ENCODE peak calls at places on chromosomes 3 and 15, in seven cellular contexts. R, D, I, J, V, W and H are unnamed samples.

GRCh38 chr3:127034990-127035652 is 52.2 kb downstream of the PLXNA1 start:
- DNase-seq in V (no peak), I (no peak), W (no peak), R (no peak), J (no peak), D (no peak), H (no peak)

GRCh38 chr3:74527566-74527965 is 86.9 kb downstream of the CNTN3 start:
- DNase-seq in J (no peak), V (no peak), W (no peak), R (no peak), D (no peak), I (no peak), H (no peak)

GRCh38 chr15:85419200-85419599 is 38.8 kb downstream of the AKAP13 start:
- DNase-seq in D (no peak), R (no peak), I (no peak), J (no peak), V (no peak), W (no peak), H (no peak)

GRCh38 chr15:52040167-52040900 is 21.3 kb downstream of the MAPK6 start:
- DNase-seq in D (no peak), I (peak), V (no peak), J (no peak), R (no peak), W (no peak), H (no peak)

GRCh38 chr15:78714890-78715289 is 73.9 kb upstream of the CHRNB4 start:
- DNase-seq in W (no peak), R (peak), D (no peak), I (no peak), V (no peak), J (no peak), H (peak)

GRCh38 chr3:14403636-14404395 is 1.4 kb downstream of the SLC6A6 start:
- DNase-seq in D (no peak), R (peak), I (peak), V (no peak), J (no peak), W (peak), H (peak)

GRCh38 chr3:124442463-124442862 is 287.8 kb upstream of the UMPS start:
- DNase-seq in I (no peak), R (no peak), J (no peak), W (no peak), D (no peak), V (no peak), H (no peak)

GRCh38 chr3:17877299-17877698 is 134.9 kb upstream of the TBC1D5 start:
- DNase-seq in R (no peak), D (no peak), W (no peak), V (no peak), J (no peak), I (no peak), H (no peak)

GRCh38 chr15:83170474-83171165 is 37.0 kb downstream of the HDGFL3 start:
- DNase-seq in D (no peak), V (no peak), W (no peak), J (no peak), R (no peak), I (no peak), H (no peak)

GRCh38 chr3:9233101-9233500 is 16.3 kb downstream of the SRGAP3 start:
- DNase-seq in D (no peak), J (no peak), I (no peak), R (no peak), V (no peak), W (no peak), H (no peak)

GRCh38 chr15:75776075-75776443 is 63.4 kb upstream of the CSPG4 start:
- DNase-seq in R (peak), J (no peak), V (no peak), I (peak), D (peak), W (no peak), H (no peak)

GRCh38 chr3:48125026-48125704 is 63.1 kb downstream of the CDC25A start:
- DNase-seq in V (no peak), I (no peak), W (no peak), J (no peak), R (no peak), D (no peak), H (no peak)

GRCh38 chr3:114221165-114221880 is 16.1 kb downstream of the ZNF80 start:
- DNase-seq in I (no peak), V (no peak), J (no peak), R (no peak), W (no peak), D (no peak), H (no peak)

GRCh38 chr3:52062499-52062898 is 6.1 kb upstream of the DUSP7 start:
- DNase-seq in W (no peak), D (peak), J (peak), V (no peak), R (no peak), I (no peak), H (no peak)

GRCh38 chr15:70269991-70270751 is 172.5 kb upstream of the TLE3 start:
- DNase-seq in R (no peak), D (no peak), W (no peak), V (no peak), I (no peak), J (no peak), H (no peak)

GRCh38 chr15:60155661-60156060 is 151.6 kb downstream of the FOXB1 start:
- DNase-seq in V (no peak), R (no peak), W (no peak), I (no peak), J (no peak), D (no peak), H (no peak)

GRCh38 chr15:77543159-77543882 is 89.4 kb downstream of the LINGO1 start:
- DNase-seq in I (peak), W (peak), D (peak), R (peak), V (peak), J (peak), H (peak)

GRCh38 chr3:43729707-43730399 is 39.1 kb downstream of the ABHD5 start:
- DNase-seq in W (no peak), I (no peak), D (no peak), R (no peak), V (no peak), J (no peak), H (no peak)

GRCh38 chr3:14938964-14939363 is 8.4 kb upstream of the NR2C2 start:
- DNase-seq in J (no peak), R (no peak), V (no peak), W (no peak), D (no peak), I (no peak), H (no peak)

GRCh38 chr15:57054351-57054750 is 135.9 kb downstream of the TCF12 start:
- DNase-seq in I (no peak), J (no peak), D (no peak), R (no peak), W (no peak), V (no peak), H (no peak)

GRCh38 chr15:42085236-42085605 is 9.1 kb downstream of the PLA2G4D start:
- DNase-seq in I (no peak), J (no peak), D (no peak), W (no peak), R (no peak), V (no peak), H (no peak)

GRCh38 chr3:186209810-186210752 is 101.2 kb upstream of the ETV5 start:
- DNase-seq in D (no peak), W (peak), V (peak), J (no peak), R (peak), I (peak), H (no peak)

GRCh38 chr3:127532561-127533203 is 57.9 kb downstream of the TPRA1 start:
- DNase-seq in R (peak), V (no peak), W (no peak), D (no peak), I (no peak), J (no peak), H (no peak)

GRCh38 chr15:97126556-97127233 is 796.2 kb downstream of the NR2F2 start:
- DNase-seq in R (no peak), D (no peak), W (no peak), V (no peak), I (no peak), J (no peak), H (no peak)

GRCh38 chr3:126912027-126912422 is 70.9 kb upstream of the PLXNA1 start:
- DNase-seq in D (no peak), W (no peak), V (no peak), I (no peak), J (no peak), R (no peak), H (no peak)

GRCh38 chr3:38227989-38228388 is 37.6 kb upstream of the SLC22A13 start:
- DNase-seq in J (no peak), V (no peak), I (no peak), D (no peak), R (no peak), W (no peak), H (no peak)

GRCh38 chr3:71517206-71517855 is 66.2 kb downstream of the FOXP1 start:
- DNase-seq in D (no peak), J (no peak), V (no peak), I (no peak), R (no peak), W (no peak), H (no peak)

GRCh38 chr3:154085799-154086198 is 35.4 kb upstream of the ARHGEF26 start:
- DNase-seq in I (no peak), D (no peak), W (no peak), R (no peak), V (no peak), J (no peak), H (no peak)

GRCh38 chr3:87997966-87998365 is 60.8 kb downstream of the CGGBP1 start:
- DNase-seq in W (no peak), J (no peak), R (no peak), I (no peak), V (no peak), D (no peak), H (no peak)

GRCh38 chr3:102673271-102674115 is 238.7 kb downstream of the ZPLD1 start:
- DNase-seq in R (peak), V (peak), D (peak), J (peak), I (peak), W (peak), H (peak)

GRCh38 chr15:31005660-31006059 is 14.2 kb upstream of the MTMR10 start:
- DNase-seq in W (no peak), J (peak), D (no peak), I (no peak), V (no peak), R (no peak), H (no peak)
- TF ChIP-seq JUND in W (no peak), J (no peak), D (no peak), I (no peak), V (no peak), R (no peak), H (no peak)

GRCh38 chr15:73286356-73286755 is 82.4 kb downstream of the HCN4 start:
- DNase-seq in J (no peak), R (no peak), D (no peak), I (no peak), V (no peak), W (no peak), H (no peak)

GRCh38 chr15:73282567-73283200 is 86.1 kb downstream of the HCN4 start:
- DNase-seq in V (no peak), D (no peak), I (no peak), W (no peak), R (no peak), J (no peak), H (no peak)

GRCh38 chr15:73284073-73284472 is 84.7 kb downstream of the HCN4 start:
- DNase-seq in J (no peak), R (no peak), V (no peak), W (peak), I (no peak), D (no peak), H (peak)

GRCh38 chr15:73287019-73287418 is 81.7 kb downstream of the HCN4 start:
- DNase-seq in W (no peak), I (no peak), D (no peak), R (no peak), J (no peak), V (no peak), H (no peak)

DNA sequence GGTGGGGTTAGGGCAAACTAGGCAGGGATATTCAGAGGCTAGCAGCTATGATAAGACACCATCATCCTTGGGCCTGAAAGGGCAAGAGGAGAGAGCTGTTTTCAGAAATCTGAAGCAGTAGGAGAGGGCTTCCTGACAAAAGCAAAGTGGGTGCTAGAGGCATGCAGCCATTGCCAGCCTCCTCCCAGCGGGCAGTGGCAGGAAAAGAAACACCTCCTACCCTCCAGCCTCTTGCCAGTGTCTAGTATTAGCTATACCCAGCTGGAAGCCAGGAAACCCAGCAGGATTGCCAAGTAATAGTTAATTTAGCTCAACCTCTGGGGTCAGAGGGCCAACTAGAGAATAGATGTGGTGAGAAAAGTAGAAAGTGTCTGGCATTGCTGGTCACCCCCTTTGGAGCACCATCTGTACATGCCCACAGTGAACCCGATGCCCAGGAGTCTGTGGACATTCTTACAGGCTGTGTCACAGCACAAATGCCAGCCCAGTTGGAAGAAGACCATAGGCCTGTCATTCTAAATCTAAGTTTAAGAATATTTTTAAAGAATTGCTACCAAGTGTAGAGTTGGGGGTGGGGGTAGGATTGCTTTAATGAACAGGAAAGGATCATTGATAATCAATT is 85.3 kb downstream of the HCN4 start:
- DNase-seq in D (no peak), J (no peak), V (no peak), W (no peak), I (no peak), R (no peak), H (no peak)
- TF ChIP-seq JUND in D (no peak), J (no peak), V (no peak), W (peak), I (no peak), R (no peak), H (no peak)

GRCh38 chr3:133167340-133168024 is 129.3 kb downstream of the TMEM108 start:
- DNase-seq in W (no peak), V (no peak), D (no peak), J (no peak), I (no peak), R (no peak), H (no peak)
- TF ChIP-seq JUND in W (no peak), V (no peak), D (no peak), J (no peak), I (no peak), R (no peak), H (no peak)

DNA sequence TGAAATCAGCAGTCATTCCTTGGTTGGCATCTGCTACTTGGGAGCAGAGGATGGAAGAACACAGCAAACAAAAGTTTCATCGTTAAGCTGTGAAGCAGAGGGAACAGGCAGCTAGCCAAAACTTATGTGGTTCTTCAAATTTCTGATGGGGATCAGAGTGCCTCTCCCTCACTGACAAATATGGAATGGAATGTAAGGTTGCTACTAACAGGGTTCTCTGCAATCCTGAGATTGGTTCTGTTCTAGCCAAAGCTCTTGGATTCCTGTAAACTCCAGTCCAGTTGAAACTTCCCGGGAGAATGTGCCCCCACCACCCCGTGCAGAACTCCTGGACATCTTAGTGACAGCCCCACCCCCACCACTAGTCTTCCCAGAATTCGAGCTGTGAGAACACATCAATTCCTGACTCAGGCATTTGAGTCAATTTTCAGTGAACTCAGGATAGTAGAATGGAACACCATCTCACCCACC is 55.9 kb upstream of the PHLDB2 start:
- DNase-seq in R (no peak), W (no peak), J (no peak), I (no peak), V (no peak), D (peak), H (peak)
- TF ChIP-seq JUND in R (no peak), W (peak), J (no peak), I (no peak), V (no peak), D (no peak), H (no peak)

DNA sequence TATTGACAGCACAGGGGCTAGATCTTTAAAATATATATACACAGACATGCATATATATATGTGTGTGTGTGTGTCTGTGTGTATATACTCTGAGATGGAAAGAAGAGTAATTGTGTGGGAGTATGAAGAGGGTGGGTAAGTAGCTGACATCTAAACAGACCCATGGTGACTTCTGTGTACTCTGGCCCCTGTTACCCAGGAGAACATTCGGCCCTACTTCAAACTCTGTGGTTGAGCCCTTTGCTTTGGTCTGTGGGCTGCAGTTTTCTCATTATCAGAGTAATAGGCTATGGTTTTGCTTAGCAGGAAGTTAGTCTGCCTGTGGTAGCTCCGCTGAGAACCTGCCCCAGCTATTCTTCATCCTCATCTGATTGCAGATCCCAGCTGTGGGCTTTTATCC is 141.4 kb downstream of the RBPMS2 start:
- DNase-seq in V (no peak), W (no peak), I (no peak), J (peak), R (peak), D (no peak), H (no peak)
- TF ChIP-seq JUND in V (no peak), W (no peak), I (no peak), J (no peak), R (no peak), D (no peak), H (no peak)

GRCh38 chr3:165192610-165193192 is 3.5 kb downstream of the SLITRK3 start:
- DNase-seq in J (no peak), W (peak), V (peak), R (no peak), I (no peak), D (no peak), H (peak)
- TF ChIP-seq JUND in J (no peak), W (no peak), V (no peak), R (no peak), I (no peak), D (no peak), H (no peak)

DNA sequence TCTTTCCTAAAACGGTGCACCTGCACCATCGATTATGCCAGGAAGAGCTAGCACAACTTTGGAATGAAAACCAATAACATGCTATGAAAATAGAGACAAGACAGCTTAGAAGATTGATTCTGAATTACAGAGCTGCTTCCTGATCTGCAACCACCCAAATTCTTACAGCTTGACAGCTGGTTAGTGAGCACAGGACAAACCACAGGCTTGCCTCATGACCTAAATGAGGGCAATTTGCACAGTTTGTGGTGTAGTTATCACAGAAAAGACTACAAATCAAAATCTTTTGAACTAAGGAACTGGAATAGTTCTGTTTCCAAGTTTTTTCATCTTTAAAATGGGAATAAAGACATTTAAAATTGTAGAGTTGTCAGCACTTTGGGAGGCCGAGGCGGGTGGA is 533.5 kb downstream of the NAALADL2 start:
- DNase-seq in W (no peak), J (no peak), D (no peak), V (no peak), I (no peak), R (no peak), H (no peak)
- TF ChIP-seq JUND in W (no peak), J (no peak), D (no peak), V (no peak), I (no peak), R (no peak), H (no peak)

DNA sequence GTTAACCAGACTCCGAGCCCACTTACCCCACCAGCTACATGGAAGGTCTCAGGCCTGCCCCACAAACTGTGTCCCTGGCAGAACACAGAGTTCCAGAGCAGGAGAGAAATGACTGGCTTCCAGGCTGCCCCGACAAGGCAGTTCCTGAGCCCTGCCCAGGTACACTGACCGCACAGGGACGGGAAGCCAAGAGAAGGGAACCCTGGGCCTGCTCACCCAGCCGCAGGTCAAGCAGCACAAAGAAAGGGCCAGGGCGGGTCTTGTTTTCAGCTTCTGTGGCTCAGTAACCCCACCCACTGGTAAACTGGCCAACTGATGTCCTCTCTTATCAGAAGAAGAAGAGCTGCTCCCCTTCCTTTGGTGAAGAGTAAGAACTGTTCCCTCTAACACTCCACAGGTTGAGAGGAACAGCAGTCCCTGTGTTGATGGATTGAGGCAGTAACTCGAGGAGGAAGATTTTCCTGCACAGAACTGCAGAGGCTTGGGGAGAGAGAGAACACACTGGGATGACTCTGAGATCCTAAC is 68.4 kb downstream of the CRTC3 start:
- DNase-seq in R (peak), V (no peak), J (peak), W (no peak), I (peak), D (no peak), H (no peak)
- TF ChIP-seq JUND in R (no peak), V (no peak), J (no peak), W (no peak), I (peak), D (no peak), H (no peak)